ENCODE peak calls at places on chromosomes 13 and 19, in ten cellular contexts. One of them, this sample, is unnamed.

GRCh38 chr19:45087531-45087930 is 5.4 kb upstream of the PPP1R37 start:
- DNase-seq in GM03348: no peak
- DNase-seq in fibroblast of the conjunctiva: no peak
- DNase-seq in cardiac fibroblast: no peak
- DNase-seq in stimulated activated CD4-positive, alpha-beta T cell treated with anti-CD3 and anti-CD28 coated beads, Interleukin-4, amount 100 ng/mL, for 1 hour: no peak
- DNase-seq in T-cell: peak; percentile 75
- DNase-seq in progenitor cell of endocrine pancreas: no peak
- DNase-seq in cardiac muscle cell: no peak
- DNase-seq in lower leg skin: no peak
- DNase-seq in GM04504: no peak
- DNase-seq in this sample: no peak

GRCh38 chr13:95745289-95745688 is 68.3 kb downstream of the DNAJC3 start:
- DNase-seq in stimulated activated CD4-positive, alpha-beta T cell treated with anti-CD3 and anti-CD28 coated beads, Interleukin-4, amount 100 ng/mL, for 1 hour: no peak
- DNase-seq in GM04504: no peak
- DNase-seq in progenitor cell of endocrine pancreas: no peak
- DNase-seq in fibroblast of the conjunctiva: no peak
- DNase-seq in T-cell: no peak
- DNase-seq in cardiac fibroblast: no peak
- DNase-seq in GM03348: no peak
- DNase-seq in lower leg skin: no peak
- DNase-seq in cardiac muscle cell: no peak
- DNase-seq in this sample: no peak

GRCh38 chr19:7326105-7326877 is 22.4 kb upstream of the ARHGEF18 start:
- DNase-seq in fibroblast of the conjunctiva: no peak
- DNase-seq in cardiac muscle cell: peak; percentile 21
- DNase-seq in GM03348: no peak
- DNase-seq in stimulated activated CD4-positive, alpha-beta T cell treated with anti-CD3 and anti-CD28 coated beads, Interleukin-4, amount 100 ng/mL, for 1 hour: no peak
- DNase-seq in cardiac fibroblast: peak; percentile 53
- DNase-seq in T-cell: no peak
- DNase-seq in GM04504: no peak
- DNase-seq in lower leg skin: no peak
- DNase-seq in progenitor cell of endocrine pancreas: no peak
- DNase-seq in this sample: peak; percentile 36

GRCh38 chr19:47539747-47540311 is 25.0 kb upstream of the NAPA start:
- DNase-seq in GM04504: no peak
- DNase-seq in GM03348: no peak
- DNase-seq in lower leg skin: no peak
- DNase-seq in cardiac fibroblast: no peak
- DNase-seq in fibroblast of the conjunctiva: no peak
- DNase-seq in progenitor cell of endocrine pancreas: no peak
- DNase-seq in cardiac muscle cell: no peak
- DNase-seq in stimulated activated CD4-positive, alpha-beta T cell treated with anti-CD3 and anti-CD28 coated beads, Interleukin-4, amount 100 ng/mL, for 1 hour: no peak
- DNase-seq in T-cell: peak; percentile 33
- DNase-seq in this sample: no peak

GRCh38 chr13:45120967-45121366 is 657 bp downstream of the GTF2F2 start:
- DNase-seq in GM03348: no peak
- DNase-seq in progenitor cell of endocrine pancreas: no peak
- DNase-seq in cardiac muscle cell: no peak
- DNase-seq in stimulated activated CD4-positive, alpha-beta T cell treated with anti-CD3 and anti-CD28 coated beads, Interleukin-4, amount 100 ng/mL, for 1 hour: no peak
- DNase-seq in T-cell: no peak
- DNase-seq in fibroblast of the conjunctiva: no peak
- DNase-seq in lower leg skin: no peak
- DNase-seq in cardiac fibroblast: no peak
- DNase-seq in GM04504: no peak
- DNase-seq in this sample: peak; percentile 9

GRCh38 chr19:19865750-19866598 is at the start of gene ZNF253:
- DNase-seq in progenitor cell of endocrine pancreas: peak; percentile 92
- DNase-seq in GM04504: peak; percentile 86
- DNase-seq in stimulated activated CD4-positive, alpha-beta T cell treated with anti-CD3 and anti-CD28 coated beads, Interleukin-4, amount 100 ng/mL, for 1 hour: peak; percentile 95
- DNase-seq in lower leg skin: peak; percentile 97
- DNase-seq in cardiac fibroblast: peak; percentile 95
- DNase-seq in T-cell: peak; percentile 95
- DNase-seq in cardiac muscle cell: peak; percentile 96
- DNase-seq in GM03348: peak; percentile 97
- DNase-seq in fibroblast of the conjunctiva: peak; percentile 80
- DNase-seq in this sample: peak; percentile 96

GRCh38 chr13:97720881-97721280 is 232.6 kb upstream of the IPO5 start:
- DNase-seq in fibroblast of the conjunctiva: no peak
- DNase-seq in cardiac muscle cell: no peak
- DNase-seq in progenitor cell of endocrine pancreas: no peak
- DNase-seq in GM04504: no peak
- DNase-seq in T-cell: no peak
- DNase-seq in stimulated activated CD4-positive, alpha-beta T cell treated with anti-CD3 and anti-CD28 coated beads, Interleukin-4, amount 100 ng/mL, for 1 hour: no peak
- DNase-seq in cardiac fibroblast: no peak
- DNase-seq in lower leg skin: no peak
- DNase-seq in GM03348: no peak
- DNase-seq in this sample: no peak

GRCh38 chr13:25292301-25292700 is 5.0 kb upstream of the MTMR6 start:
- DNase-seq in cardiac muscle cell: peak; percentile 21
- DNase-seq in cardiac fibroblast: no peak
- DNase-seq in GM03348: no peak
- DNase-seq in fibroblast of the conjunctiva: no peak
- DNase-seq in T-cell: no peak
- DNase-seq in GM04504: no peak
- DNase-seq in lower leg skin: peak; percentile 18
- DNase-seq in progenitor cell of endocrine pancreas: no peak
- DNase-seq in stimulated activated CD4-positive, alpha-beta T cell treated with anti-CD3 and anti-CD28 coated beads, Interleukin-4, amount 100 ng/mL, for 1 hour: no peak
- DNase-seq in this sample: no peak

GRCh38 chr13:49859568-49859967 is 67.1 kb upstream of the KPNA3 start:
- DNase-seq in T-cell: no peak
- DNase-seq in GM04504: peak; percentile 82
- DNase-seq in GM03348: peak; percentile 79
- DNase-seq in progenitor cell of endocrine pancreas: no peak
- DNase-seq in cardiac fibroblast: peak; percentile 97
- DNase-seq in stimulated activated CD4-positive, alpha-beta T cell treated with anti-CD3 and anti-CD28 coated beads, Interleukin-4, amount 100 ng/mL, for 1 hour: no peak
- DNase-seq in cardiac muscle cell: peak; percentile 82
- DNase-seq in fibroblast of the conjunctiva: peak; percentile 87
- DNase-seq in lower leg skin: no peak
- DNase-seq in this sample: peak; percentile 61

GRCh38 chr13:43107780-43108179 is 84.4 kb downstream of the DNAJC15 start:
- DNase-seq in progenitor cell of endocrine pancreas: no peak
- DNase-seq in GM03348: peak; percentile 18
- DNase-seq in stimulated activated CD4-positive, alpha-beta T cell treated with anti-CD3 and anti-CD28 coated beads, Interleukin-4, amount 100 ng/mL, for 1 hour: no peak
- DNase-seq in lower leg skin: no peak
- DNase-seq in fibroblast of the conjunctiva: peak; percentile 5
- DNase-seq in cardiac fibroblast: peak; percentile 69
- DNase-seq in GM04504: no peak
- DNase-seq in cardiac muscle cell: no peak
- DNase-seq in T-cell: no peak
- DNase-seq in this sample: no peak

GRCh38 chr19:47444388-47444821 is 25.1 kb upstream of the MEIS3 start:
- DNase-seq in cardiac fibroblast: no peak
- DNase-seq in lower leg skin: no peak
- DNase-seq in fibroblast of the conjunctiva: no peak
- DNase-seq in progenitor cell of endocrine pancreas: no peak
- DNase-seq in GM04504: no peak
- DNase-seq in cardiac muscle cell: no peak
- DNase-seq in T-cell: peak; percentile 19
- DNase-seq in stimulated activated CD4-positive, alpha-beta T cell treated with anti-CD3 and anti-CD28 coated beads, Interleukin-4, amount 100 ng/mL, for 1 hour: peak; percentile 33
- DNase-seq in GM03348: no peak
- DNase-seq in this sample: peak; percentile 29

GRCh38 chr19:2053601-2054389 is 2.8 kb upstream of the MKNK2 start:
- DNase-seq in cardiac fibroblast: peak; percentile 70
- DNase-seq in cardiac muscle cell: peak; percentile 97
- DNase-seq in fibroblast of the conjunctiva: no peak
- DNase-seq in lower leg skin: no peak
- DNase-seq in GM03348: no peak
- DNase-seq in stimulated activated CD4-positive, alpha-beta T cell treated with anti-CD3 and anti-CD28 coated beads, Interleukin-4, amount 100 ng/mL, for 1 hour: no peak
- DNase-seq in T-cell: no peak
- DNase-seq in progenitor cell of endocrine pancreas: no peak
- DNase-seq in GM04504: no peak
- DNase-seq in this sample: peak; percentile 49

GRCh38 chr13:108070925-108071324 is 144.4 kb downstream of the LIG4 start:
- DNase-seq in stimulated activated CD4-positive, alpha-beta T cell treated with anti-CD3 and anti-CD28 coated beads, Interleukin-4, amount 100 ng/mL, for 1 hour: no peak
- DNase-seq in lower leg skin: no peak
- DNase-seq in T-cell: no peak
- DNase-seq in GM04504: no peak
- DNase-seq in cardiac muscle cell: no peak
- DNase-seq in GM03348: no peak
- DNase-seq in progenitor cell of endocrine pancreas: no peak
- DNase-seq in fibroblast of the conjunctiva: no peak
- DNase-seq in cardiac fibroblast: no peak
- DNase-seq in this sample: no peak

GRCh38 chr19:46637224-46637623 is 1.2 kb upstream of the GNG8 start:
- DNase-seq in T-cell: no peak
- DNase-seq in fibroblast of the conjunctiva: no peak
- DNase-seq in progenitor cell of endocrine pancreas: no peak
- DNase-seq in GM04504: no peak
- DNase-seq in cardiac muscle cell: no peak
- DNase-seq in stimulated activated CD4-positive, alpha-beta T cell treated with anti-CD3 and anti-CD28 coated beads, Interleukin-4, amount 100 ng/mL, for 1 hour: peak; percentile 37
- DNase-seq in lower leg skin: no peak
- DNase-seq in cardiac fibroblast: no peak
- DNase-seq in GM03348: no peak
- DNase-seq in this sample: no peak

GRCh38 chr19:50358483-50359431 is 6.7 kb downstream of the NAPSA start:
- DNase-seq in stimulated activated CD4-positive, alpha-beta T cell treated with anti-CD3 and anti-CD28 coated beads, Interleukin-4, amount 100 ng/mL, for 1 hour: peak; percentile 80
- DNase-seq in fibroblast of the conjunctiva: no peak
- DNase-seq in cardiac muscle cell: peak; percentile 69
- DNase-seq in cardiac fibroblast: peak; percentile 50
- DNase-seq in GM04504: peak; percentile 14
- DNase-seq in lower leg skin: no peak
- DNase-seq in T-cell: peak; percentile 64
- DNase-seq in progenitor cell of endocrine pancreas: no peak
- DNase-seq in GM03348: peak; percentile 72
- DNase-seq in this sample: peak; percentile 73

GRCh38 chr13:113220877-113221276 is 11.5 kb downstream of the CUL4A start:
- DNase-seq in cardiac muscle cell: no peak
- DNase-seq in progenitor cell of endocrine pancreas: no peak
- DNase-seq in T-cell: no peak
- DNase-seq in stimulated activated CD4-positive, alpha-beta T cell treated with anti-CD3 and anti-CD28 coated beads, Interleukin-4, amount 100 ng/mL, for 1 hour: peak; percentile 15
- DNase-seq in GM03348: no peak
- DNase-seq in lower leg skin: no peak
- DNase-seq in cardiac fibroblast: peak; percentile 31
- DNase-seq in GM04504: no peak
- DNase-seq in fibroblast of the conjunctiva: no peak
- DNase-seq in this sample: peak; percentile 53

GRCh38 chr19:51916167-51916566 is 11.1 kb upstream of the ZNF613 start:
- DNase-seq in lower leg skin: no peak
- DNase-seq in fibroblast of the conjunctiva: no peak
- DNase-seq in T-cell: no peak
- DNase-seq in GM03348: no peak
- DNase-seq in cardiac muscle cell: no peak
- DNase-seq in cardiac fibroblast: no peak
- DNase-seq in GM04504: no peak
- DNase-seq in progenitor cell of endocrine pancreas: no peak
- DNase-seq in stimulated activated CD4-positive, alpha-beta T cell treated with anti-CD3 and anti-CD28 coated beads, Interleukin-4, amount 100 ng/mL, for 1 hour: no peak
- DNase-seq in this sample: no peak

GRCh38 chr19:40920300-40921004 is 38.4 kb upstream of the CYP2A7 start:
- DNase-seq in progenitor cell of endocrine pancreas: no peak
- DNase-seq in cardiac fibroblast: no peak
- DNase-seq in stimulated activated CD4-positive, alpha-beta T cell treated with anti-CD3 and anti-CD28 coated beads, Interleukin-4, amount 100 ng/mL, for 1 hour: no peak
- DNase-seq in lower leg skin: no peak
- DNase-seq in T-cell: no peak
- DNase-seq in GM03348: no peak
- DNase-seq in fibroblast of the conjunctiva: no peak
- DNase-seq in GM04504: no peak
- DNase-seq in cardiac muscle cell: no peak
- DNase-seq in this sample: no peak

GRCh38 chr19:10976200-10976892 is 15.5 kb downstream of the SMARCA4 start:
- DNase-seq in cardiac muscle cell: no peak
- DNase-seq in GM03348: no peak
- DNase-seq in T-cell: no peak
- DNase-seq in stimulated activated CD4-positive, alpha-beta T cell treated with anti-CD3 and anti-CD28 coated beads, Interleukin-4, amount 100 ng/mL, for 1 hour: no peak
- DNase-seq in cardiac fibroblast: no peak
- DNase-seq in fibroblast of the conjunctiva: no peak
- DNase-seq in progenitor cell of endocrine pancreas: no peak
- DNase-seq in lower leg skin: no peak
- DNase-seq in GM04504: no peak
- DNase-seq in this sample: no peak

GRCh38 chr13:26236306-26236705 is 14.2 kb upstream of the RNF6 start:
- DNase-seq in GM04504: no peak
- DNase-seq in T-cell: no peak
- DNase-seq in cardiac fibroblast: peak; percentile 19
- DNase-seq in progenitor cell of endocrine pancreas: no peak
- DNase-seq in GM03348: no peak
- DNase-seq in cardiac muscle cell: no peak
- DNase-seq in fibroblast of the conjunctiva: no peak
- DNase-seq in lower leg skin: no peak
- DNase-seq in stimulated activated CD4-positive, alpha-beta T cell treated with anti-CD3 and anti-CD28 coated beads, Interleukin-4, amount 100 ng/mL, for 1 hour: no peak
- DNase-seq in this sample: no peak

GRCh38 chr13:65803706-65804392 is 1426.3 kb downstream of the PCDH9 start:
- DNase-seq in cardiac muscle cell: no peak
- DNase-seq in fibroblast of the conjunctiva: no peak
- DNase-seq in lower leg skin: no peak
- DNase-seq in cardiac fibroblast: no peak
- DNase-seq in GM03348: no peak
- DNase-seq in progenitor cell of endocrine pancreas: no peak
- DNase-seq in stimulated activated CD4-positive, alpha-beta T cell treated with anti-CD3 and anti-CD28 coated beads, Interleukin-4, amount 100 ng/mL, for 1 hour: no peak
- DNase-seq in T-cell: no peak
- DNase-seq in GM04504: no peak
- DNase-seq in this sample: no peak

GRCh38 chr19:39919976-39920375 is 14.5 kb downstream of the FCGBP start:
- DNase-seq in GM04504: no peak
- DNase-seq in progenitor cell of endocrine pancreas: no peak
- DNase-seq in cardiac fibroblast: no peak
- DNase-seq in GM03348: no peak
- DNase-seq in lower leg skin: no peak
- DNase-seq in T-cell: no peak
- DNase-seq in cardiac muscle cell: no peak
- DNase-seq in fibroblast of the conjunctiva: no peak
- DNase-seq in stimulated activated CD4-positive, alpha-beta T cell treated with anti-CD3 and anti-CD28 coated beads, Interleukin-4, amount 100 ng/mL, for 1 hour: no peak
- DNase-seq in this sample: no peak

GRCh38 chr19:31338069-31338767 is 11.0 kb downstream of the TSHZ3 start:
- DNase-seq in cardiac muscle cell: peak; percentile 94
- DNase-seq in stimulated activated CD4-positive, alpha-beta T cell treated with anti-CD3 and anti-CD28 coated beads, Interleukin-4, amount 100 ng/mL, for 1 hour: no peak
- DNase-seq in GM04504: no peak
- DNase-seq in cardiac fibroblast: peak; percentile 77
- DNase-seq in GM03348: peak; percentile 29
- DNase-seq in lower leg skin: no peak
- DNase-seq in fibroblast of the conjunctiva: peak; percentile 40
- DNase-seq in progenitor cell of endocrine pancreas: peak; percentile 43
- DNase-seq in T-cell: no peak
- DNase-seq in this sample: no peak

GRCh38 chr13:27375686-27376326 is 48.6 kb upstream of the GTF3A start:
- DNase-seq in fibroblast of the conjunctiva: peak; percentile 38
- DNase-seq in GM03348: peak; percentile 84
- DNase-seq in stimulated activated CD4-positive, alpha-beta T cell treated with anti-CD3 and anti-CD28 coated beads, Interleukin-4, amount 100 ng/mL, for 1 hour: peak; percentile 57
- DNase-seq in GM04504: peak; percentile 43
- DNase-seq in cardiac muscle cell: peak; percentile 82
- DNase-seq in T-cell: peak; percentile 31
- DNase-seq in lower leg skin: no peak
- DNase-seq in cardiac fibroblast: peak; percentile 75
- DNase-seq in progenitor cell of endocrine pancreas: peak; percentile 63
- DNase-seq in this sample: peak; percentile 56

GRCh38 chr13:80132741-80133601 is 208.0 kb downstream of the SPRY2 start:
- DNase-seq in stimulated activated CD4-positive, alpha-beta T cell treated with anti-CD3 and anti-CD28 coated beads, Interleukin-4, amount 100 ng/mL, for 1 hour: no peak
- DNase-seq in T-cell: no peak
- DNase-seq in fibroblast of the conjunctiva: no peak
- DNase-seq in progenitor cell of endocrine pancreas: peak; percentile 43
- DNase-seq in lower leg skin: peak; percentile 44
- DNase-seq in GM03348: peak; percentile 48
- DNase-seq in cardiac fibroblast: peak; percentile 59
- DNase-seq in GM04504: no peak
- DNase-seq in cardiac muscle cell: peak; percentile 85
- DNase-seq in this sample: peak; percentile 81

GRCh38 chr19:50532952-50533351 is 19.2 kb upstream of the ASPDH start:
- DNase-seq in lower leg skin: no peak
- DNase-seq in GM04504: no peak
- DNase-seq in cardiac muscle cell: no peak
- DNase-seq in cardiac fibroblast: no peak
- DNase-seq in T-cell: no peak
- DNase-seq in stimulated activated CD4-positive, alpha-beta T cell treated with anti-CD3 and anti-CD28 coated beads, Interleukin-4, amount 100 ng/mL, for 1 hour: no peak
- DNase-seq in fibroblast of the conjunctiva: no peak
- DNase-seq in GM03348: no peak
- DNase-seq in progenitor cell of endocrine pancreas: no peak
- DNase-seq in this sample: no peak

GRCh38 chr19:4077800-4078683 is 11.3 kb upstream of the ZBTB7A start:
- DNase-seq in T-cell: no peak
- DNase-seq in cardiac muscle cell: peak; percentile 60
- DNase-seq in stimulated activated CD4-positive, alpha-beta T cell treated with anti-CD3 and anti-CD28 coated beads, Interleukin-4, amount 100 ng/mL, for 1 hour: peak; percentile 54
- DNase-seq in GM03348: peak; percentile 80
- DNase-seq in progenitor cell of endocrine pancreas: no peak
- DNase-seq in lower leg skin: no peak
- DNase-seq in cardiac fibroblast: peak; percentile 33
- DNase-seq in fibroblast of the conjunctiva: no peak
- DNase-seq in GM04504: no peak
- DNase-seq in this sample: peak; percentile 56

GRCh38 chr19:23981863-23982262 is 67.2 kb downstream of the ZNF726 start:
- DNase-seq in progenitor cell of endocrine pancreas: no peak
- DNase-seq in cardiac muscle cell: no peak
- DNase-seq in T-cell: no peak
- DNase-seq in lower leg skin: no peak
- DNase-seq in cardiac fibroblast: no peak
- DNase-seq in stimulated activated CD4-positive, alpha-beta T cell treated with anti-CD3 and anti-CD28 coated beads, Interleukin-4, amount 100 ng/mL, for 1 hour: no peak
- DNase-seq in GM03348: no peak
- DNase-seq in fibroblast of the conjunctiva: no peak
- DNase-seq in GM04504: no peak
- DNase-seq in this sample: no peak